ENCODE peak calls at places on chromosome 14, in nine cellular contexts. R is breast epithelium; O is left ventricle myocardium inferior; W is nephron progenitor cell; C is stomach; V is fibroblast of the aortic adventitia; Q is natural killer cell; Z is CD8-positive, alpha-beta T cell; D is BE2C. A is an unnamed sample.
A peak's percentile ranks its signal among the peaks of the same experiment; 100 is the strongest.

GRCh38 chr14:24268225-24268624 is 3.2 kb downstream of the RABGGTA start:
- DNase-seq in D (no peak), R (no peak), C (no peak), V (no peak), Q (no peak), W (no peak), O (no peak), Z (no peak), A (no peak)

GRCh38 chr14:31137214-31137889 is 70.2 kb downstream of the HECTD1 start:
- DNase-seq in C (no peak), W (no peak), Q (no peak), O (no peak), V (no peak), D (no peak), R (no peak), Z (no peak), A (no peak)

GRCh38 chr14:50082308-50082742 is 34.0 kb downstream of the VCPKMT start:
- DNase-seq in W (no peak), O (no peak), Q (peak; percentile 58), D (no peak), V (no peak), C (no peak), Z (peak; percentile 70), R (no peak), A (no peak)

GRCh38 chr14:72786377-72787350 is 107.2 kb downstream of the DPF3 start:
- DNase-seq in Q (no peak), Z (no peak), C (no peak), R (no peak), D (no peak), V (no peak), W (no peak), O (no peak), A (no peak)

GRCh38 chr14:65302571-65303184 is 109.9 kb upstream of the FUT8 start:
- DNase-seq in Z (no peak), V (no peak), R (no peak), O (no peak), C (peak; percentile 60), W (no peak), D (no peak), Q (no peak), A (no peak)

GRCh38 chr14:103031956-103032355 is 25.4 kb downstream of the CDC42BPB start:
- DNase-seq in W (no peak), Q (no peak), D (peak; percentile 73), C (peak; percentile 44), Z (no peak), R (no peak), V (no peak), O (no peak), A (peak; percentile 16)

GRCh38 chr14:49461529-49462401 is 124.4 kb downstream of the RPS29 start:
- DNase-seq in D (peak; percentile 71), O (no peak), W (peak; percentile 37), R (no peak), Q (no peak), Z (peak; percentile 60), C (peak; percentile 70), V (peak; percentile 89), A (no peak)

GRCh38 chr14:100428727-100429126 is 105.6 kb downstream of the SLC25A47 start:
- DNase-seq in Z (no peak), D (no peak), V (no peak), O (no peak), C (no peak), W (no peak), R (no peak), Q (no peak), A (no peak)

GRCh38 chr14:29518335-29518734 is 409.3 kb downstream of the PRKD1 start:
- DNase-seq in V (peak; percentile 49), D (no peak), R (no peak), O (no peak), C (no peak), Q (no peak), Z (no peak), W (no peak), A (no peak)

GRCh38 chr14:68919129-68919927 is 59.8 kb downstream of the ACTN1 start:
- DNase-seq in R (no peak), W (no peak), V (no peak), Z (no peak), D (no peak), Q (no peak), O (no peak), C (no peak), A (no peak)

GRCh38 chr14:68922201-68922613 is 56.9 kb downstream of the ACTN1 start:
- DNase-seq in V (no peak), D (peak; percentile 68), Q (no peak), R (no peak), C (no peak), W (no peak), Z (no peak), O (no peak), A (no peak)

GRCh38 chr14:68921049-68921448 is 58.1 kb downstream of the ACTN1 start:
- DNase-seq in V (no peak), D (no peak), C (no peak), W (no peak), Z (no peak), Q (no peak), O (no peak), R (no peak), A (no peak)

GRCh38 chr14:68922886-68923285 is 56.2 kb downstream of the ACTN1 start:
- DNase-seq in Q (no peak), V (no peak), Z (no peak), C (no peak), R (no peak), W (no peak), D (no peak), O (no peak), A (no peak)

DNA sequence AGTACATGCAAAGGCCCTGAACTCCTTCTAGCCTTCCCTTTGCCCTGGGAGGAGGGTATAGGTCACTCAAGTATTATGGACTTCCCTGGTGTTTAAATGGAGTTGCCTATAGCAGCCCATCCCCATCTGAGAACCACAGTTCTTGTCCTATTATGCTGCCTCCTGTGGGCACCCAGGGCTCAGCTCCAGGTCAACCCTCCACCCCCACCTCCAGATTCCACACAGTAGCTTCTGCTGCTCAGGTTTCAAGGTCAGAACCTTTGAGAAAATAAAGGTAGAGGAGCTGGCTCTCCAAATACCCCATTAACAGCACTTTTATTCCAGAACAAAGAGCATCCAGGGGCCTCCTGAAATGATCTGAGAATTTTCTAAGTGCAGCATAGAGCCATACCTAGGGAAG is 57.4 kb downstream of the ACTN1 start:
- DNase-seq in Z (no peak), D (no peak), V (no peak), R (no peak), C (no peak), O (no peak), W (peak; percentile 31), Q (no peak), A (no peak)
- TF ChIP-seq CTCF in Z (no peak), D (no peak), V (no peak), R (no peak), C (no peak), O (no peak), W (no peak), Q (no peak), A (no peak)

GRCh38 chr14:23242076-23242475 is 4.3 kb downstream of the RNF212B start:
- DNase-seq in V (no peak), Z (no peak), O (no peak), C (no peak), W (no peak), D (no peak), R (no peak), Q (no peak), A (no peak)

GRCh38 chr14:23240661-23241060 is 2.9 kb downstream of the RNF212B start:
- DNase-seq in D (no peak), O (no peak), C (no peak), Q (no peak), Z (no peak), V (no peak), W (no peak), R (no peak), A (no peak)

DNA sequence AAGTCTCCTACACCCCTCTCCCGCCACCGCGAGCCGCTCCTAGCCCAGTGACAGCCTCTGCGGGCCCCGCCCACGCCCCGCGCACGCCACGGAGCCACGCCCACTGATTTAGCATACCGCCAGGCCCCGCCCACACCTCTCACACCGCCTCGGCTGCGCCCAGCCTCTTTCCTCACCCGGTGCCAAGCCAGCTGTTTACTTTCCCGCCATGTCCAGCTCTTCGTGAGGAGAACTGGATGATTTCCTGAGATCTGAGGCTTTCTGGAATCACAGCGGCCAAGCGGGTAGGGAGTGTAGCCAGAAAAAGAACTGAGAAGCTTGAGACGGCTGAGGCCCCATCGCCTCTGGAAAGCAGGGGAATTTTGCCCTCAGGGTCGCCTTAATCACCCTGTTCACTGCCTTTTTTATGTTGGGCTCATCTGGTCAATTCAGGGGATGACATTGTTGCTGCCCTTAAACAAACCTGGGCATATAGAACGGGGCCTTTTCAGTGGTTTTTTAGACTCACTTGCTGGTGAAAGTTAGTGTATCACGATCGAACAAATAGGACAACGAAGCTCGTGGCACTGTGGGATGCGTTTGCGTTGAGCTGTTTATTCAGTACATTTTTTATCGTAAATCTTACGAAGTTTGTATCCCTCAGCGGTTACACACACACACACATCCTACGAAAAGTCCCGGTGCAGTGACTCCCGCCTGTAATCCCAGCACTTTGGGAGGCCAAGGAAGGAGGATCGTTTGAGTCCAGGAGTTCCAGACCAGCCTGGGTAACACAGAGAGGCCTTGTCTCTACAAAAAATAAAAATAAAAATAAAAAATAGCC is at the start of gene RNF212B:
- DNase-seq in C (peak; percentile 99), R (peak; percentile 87), W (peak; percentile 96), D (peak; percentile 93), V (peak; percentile 77), O (peak; percentile 90), Q (peak; percentile 54), Z (peak; percentile 79), A (peak; percentile 84)
- TF ChIP-seq CTCF in C (no peak), R (no peak), W (no peak), D (no peak), V (no peak), O (no peak), Q (no peak), Z (no peak), A (no peak)

GRCh38 chr14:46653031-46653775 is 1.6 kb upstream of the RPL10L start:
- DNase-seq in Z (no peak), Q (no peak), R (no peak), O (no peak), V (no peak), C (no peak), D (no peak), W (no peak), A (no peak)
- TF ChIP-seq CTCF in Z (no peak), Q (no peak), R (no peak), O (no peak), V (no peak), C (no peak), D (no peak), W (no peak), A (no peak)

DNA sequence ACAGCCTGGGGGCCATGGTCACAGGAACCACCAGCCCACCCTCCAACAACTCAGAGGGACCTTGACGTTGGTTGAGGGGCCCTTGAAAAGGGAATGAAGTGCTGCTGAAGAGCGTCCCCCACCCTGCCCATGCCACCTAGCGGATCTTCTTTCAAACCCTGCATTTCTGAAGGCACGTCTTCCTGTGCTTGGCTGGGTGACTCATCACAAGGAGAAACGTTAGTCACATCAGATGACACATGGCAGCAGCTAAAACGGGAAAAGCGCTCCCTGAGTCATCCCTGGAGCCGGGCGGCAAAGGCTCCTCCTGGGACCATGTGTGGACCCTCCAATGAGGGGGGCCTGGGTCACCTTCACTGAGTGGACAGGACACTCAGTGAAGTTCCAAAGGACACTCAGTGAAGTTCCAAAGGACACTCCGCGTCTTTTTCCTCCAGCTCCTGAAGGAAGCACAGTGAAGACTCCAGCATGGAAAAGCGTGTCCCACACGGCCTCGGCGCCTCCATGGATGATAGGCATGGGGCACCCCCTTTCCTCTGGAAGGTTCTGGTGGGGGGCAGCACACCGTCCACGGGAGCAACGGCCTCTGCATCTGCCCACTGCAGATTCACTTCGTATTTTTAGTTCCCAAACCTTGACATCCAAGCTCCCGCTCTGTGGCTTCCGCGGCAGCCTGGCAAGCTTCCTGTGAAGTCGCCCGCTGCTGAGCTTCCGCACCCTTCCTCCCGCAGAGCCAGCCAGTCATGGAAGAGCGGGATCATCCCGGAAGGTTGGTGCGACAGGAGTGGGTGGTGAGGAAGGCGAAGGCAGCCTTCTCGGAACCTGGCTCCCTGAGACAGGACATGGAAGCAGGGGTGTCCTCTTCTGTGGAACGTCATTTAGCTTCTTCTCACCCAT is 383.4 kb downstream of the VRK1 start:
- DNase-seq in W (no peak), V (no peak), C (no peak), Z (no peak), Q (no peak), O (no peak), D (peak; percentile 15), R (no peak), A (no peak)
- TF ChIP-seq CTCF in W (no peak), V (no peak), C (no peak), Z (no peak), Q (no peak), O (no peak), D (no peak), R (no peak), A (no peak)